ENCODE peak calls at places on chromosomes 5 and 9, in six cellular contexts. One of them, this sample, is unnamed.

GRCh38 chr5:68431181-68431580 is 215.6 kb downstream of the PIK3R1 start:
- DNase-seq in ovary: no peak
- DNase-seq in SK-N-SH: no peak
- DNase-seq in HepG2: no peak
- DNase-seq in neural progenitor cell: no peak
- DNase-seq in tibial artery: no peak
- DNase-seq in this sample: no peak

GRCh38 chr5:912356-913091 is 19.8 kb downstream of the TRIP13 start:
- DNase-seq in ovary: no peak
- DNase-seq in SK-N-SH: no peak
- DNase-seq in HepG2: no peak
- DNase-seq in neural progenitor cell: peak; percentile 84
- DNase-seq in tibial artery: no peak
- DNase-seq in this sample: peak; percentile 54

GRCh38 chr9:36485647-36486453 is 85.8 kb upstream of the RNF38 start:
- DNase-seq in ovary: no peak
- DNase-seq in SK-N-SH: peak; percentile 34
- DNase-seq in HepG2: no peak
- DNase-seq in neural progenitor cell: peak; percentile 68
- DNase-seq in tibial artery: peak; percentile 67
- DNase-seq in this sample: peak; percentile 69

GRCh38 chr5:4479381-4479780 is 660.7 kb upstream of the ADAMTS16 start:
- DNase-seq in ovary: no peak
- DNase-seq in SK-N-SH: no peak
- DNase-seq in HepG2: no peak
- DNase-seq in neural progenitor cell: no peak
- DNase-seq in tibial artery: no peak
- DNase-seq in this sample: no peak

GRCh38 chr9:129141066-129142041 is 30.1 kb downstream of the PTPA start:
- DNase-seq in ovary: peak; percentile 70
- DNase-seq in SK-N-SH: no peak
- DNase-seq in HepG2: no peak
- DNase-seq in neural progenitor cell: peak; percentile 34
- DNase-seq in tibial artery: peak; percentile 91
- DNase-seq in this sample: peak; percentile 75

GRCh38 chr9:71509054-71509453 is 259.3 kb downstream of the CEMIP2 start:
- DNase-seq in ovary: no peak
- DNase-seq in SK-N-SH: no peak
- DNase-seq in HepG2: no peak
- DNase-seq in neural progenitor cell: no peak
- DNase-seq in tibial artery: no peak
- DNase-seq in this sample: no peak

GRCh38 chr9:15136646-15137045 is 170.4 kb downstream of the TTC39B start:
- DNase-seq in ovary: no peak
- DNase-seq in SK-N-SH: no peak
- DNase-seq in HepG2: no peak
- DNase-seq in neural progenitor cell: no peak
- DNase-seq in tibial artery: no peak
- DNase-seq in this sample: peak; percentile 28

GRCh38 chr9:95023217-95024003 is 294.1 kb downstream of the FANCC start:
- DNase-seq in ovary: no peak
- DNase-seq in SK-N-SH: no peak
- DNase-seq in HepG2: peak; percentile 95
- DNase-seq in neural progenitor cell: no peak
- DNase-seq in tibial artery: no peak
- DNase-seq in this sample: no peak

GRCh38 chr5:43193171-43193951 is 1.3 kb downstream of the NIM1K start:
- DNase-seq in ovary: no peak
- DNase-seq in SK-N-SH: peak; percentile 69
- DNase-seq in HepG2: peak; percentile 34
- DNase-seq in neural progenitor cell: peak; percentile 56
- DNase-seq in tibial artery: no peak
- DNase-seq in this sample: peak; percentile 61

GRCh38 chr9:117073539-117074336 is 341.1 kb downstream of the ASTN2 start:
- DNase-seq in ovary: no peak
- DNase-seq in SK-N-SH: peak; percentile 78
- DNase-seq in HepG2: peak; percentile 4
- DNase-seq in neural progenitor cell: peak; percentile 75
- DNase-seq in tibial artery: no peak
- DNase-seq in this sample: peak; percentile 76

GRCh38 chr9:120382453-120382852 is 197.5 kb downstream of the CDK5RAP2 start:
- DNase-seq in ovary: no peak
- DNase-seq in SK-N-SH: no peak
- DNase-seq in HepG2: no peak
- DNase-seq in neural progenitor cell: no peak
- DNase-seq in tibial artery: peak; percentile 48
- DNase-seq in this sample: peak; percentile 50

GRCh38 chr9:134243778-134244467 is 79.6 kb upstream of the RNU6ATAC start:
- DNase-seq in ovary: no peak
- DNase-seq in SK-N-SH: no peak
- DNase-seq in HepG2: no peak
- DNase-seq in neural progenitor cell: no peak
- DNase-seq in tibial artery: no peak
- DNase-seq in this sample: no peak

DNA sequence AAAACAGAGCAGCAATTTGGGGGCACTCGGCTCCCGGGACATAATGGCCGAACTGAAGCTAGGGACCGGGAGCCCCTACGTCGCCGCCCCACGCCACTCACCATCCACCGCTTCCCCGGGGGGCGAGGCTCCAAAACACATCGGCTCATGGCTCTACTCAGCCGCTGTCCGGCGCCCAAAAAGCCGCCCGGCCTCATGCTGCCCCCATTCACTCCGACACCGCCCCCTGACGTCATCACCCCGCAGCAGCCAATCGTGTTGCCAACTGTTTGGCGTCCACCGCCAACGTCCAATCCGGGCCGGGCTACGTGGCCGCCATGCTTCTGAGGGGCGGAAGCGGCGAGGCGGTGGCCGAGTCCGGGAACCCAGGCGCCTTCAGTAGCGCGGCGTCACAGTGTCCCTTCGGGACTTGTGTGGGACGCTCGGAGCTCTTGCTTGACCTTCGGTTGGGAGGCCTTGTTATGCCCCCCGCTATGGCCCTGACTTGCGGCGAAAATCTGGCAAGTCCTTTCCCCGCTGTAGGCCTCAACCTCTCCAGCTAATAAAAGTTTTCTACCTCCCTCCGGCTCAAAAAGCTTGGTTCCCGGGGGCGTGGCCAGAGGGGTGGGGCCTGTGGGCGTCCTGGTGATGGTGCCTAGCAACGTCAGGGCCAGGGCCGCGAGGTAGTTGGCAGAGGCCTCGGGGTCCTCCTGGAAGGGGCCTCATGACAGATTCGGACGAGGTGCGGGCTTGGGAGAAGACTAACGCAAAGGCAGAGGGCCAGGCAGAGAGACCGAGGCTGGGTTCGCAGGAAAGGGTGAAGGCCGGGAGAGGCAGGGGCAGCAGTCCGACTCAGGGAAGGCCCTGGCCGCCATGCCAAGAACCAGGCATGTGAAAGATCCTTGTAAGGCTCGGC is at the start of the genes PTRH1 and TTC16:
- DNase-seq in ovary: peak; percentile 98
- DNase-seq in SK-N-SH: peak; percentile 99
- DNase-seq in HepG2: peak; percentile 89
- DNase-seq in neural progenitor cell: peak; percentile 99
- DNase-seq in tibial artery: peak; percentile 98
- DNase-seq in this sample: peak; percentile 99
- H3K4me3 ChIP-seq in ovary: peak within 1 kb of the TSS; percentile 77
- H3K4me3 ChIP-seq in SK-N-SH: peak within 1 kb of the TSS; percentile 98
- H3K4me3 ChIP-seq in HepG2: peak within 1 kb of the TSS; percentile 77
- H3K4me3 ChIP-seq in neural progenitor cell: peak within 1 kb of the TSS; percentile 64
- H3K4me3 ChIP-seq in tibial artery: peak within 1 kb of the TSS; percentile 72
- H3K4me3 ChIP-seq in this sample: peak within 1 kb of the TSS; percentile 75

GRCh38 chr5:93281980-93282772 is 298.8 kb downstream of the NR2F1-AS1 start:
- DNase-seq in ovary: peak; percentile 43
- DNase-seq in SK-N-SH: peak; percentile 38
- DNase-seq in HepG2: no peak
- DNase-seq in neural progenitor cell: no peak
- DNase-seq in tibial artery: no peak
- DNase-seq in this sample: no peak
- H3K36me3 ChIP-seq in ovary: no peaks in the 10 kb centered on the region
- H3K36me3 ChIP-seq in SK-N-SH: no peaks in the 10 kb centered on the region
- H3K36me3 ChIP-seq in HepG2: no peaks in the 10 kb centered on the region
- H3K36me3 ChIP-seq in neural progenitor cell: no peaks in the 10 kb centered on the region
- H3K36me3 ChIP-seq in tibial artery: no peaks in the 10 kb centered on the region
- H3K36me3 ChIP-seq in this sample: no peaks in the 10 kb centered on the region

GRCh38 chr5:39173069-39173468 is 46.3 kb downstream of the FYB1 start:
- DNase-seq in ovary: no peak
- DNase-seq in SK-N-SH: no peak
- DNase-seq in HepG2: no peak
- DNase-seq in neural progenitor cell: no peak
- DNase-seq in tibial artery: no peak
- DNase-seq in this sample: no peak
- H3K4me3 ChIP-seq in ovary: no peak overlapping the region
- H3K4me3 ChIP-seq in SK-N-SH: no peak overlapping the region
- H3K4me3 ChIP-seq in HepG2: no peak overlapping the region
- H3K4me3 ChIP-seq in neural progenitor cell: no peak overlapping the region
- H3K4me3 ChIP-seq in tibial artery: no peak overlapping the region
- H3K4me3 ChIP-seq in this sample: no peak overlapping the region

GRCh38 chr9:72984150-72984947 is 31.5 kb upstream of the ALDH1A1 start:
- DNase-seq in ovary: no peak
- DNase-seq in SK-N-SH: no peak
- DNase-seq in HepG2: no peak
- DNase-seq in neural progenitor cell: no peak
- DNase-seq in tibial artery: no peak
- DNase-seq in this sample: no peak

GRCh38 chr9:72983512-72984021 is 30.7 kb upstream of the ALDH1A1 start:
- DNase-seq in ovary: no peak
- DNase-seq in SK-N-SH: no peak
- DNase-seq in HepG2: peak; percentile 87
- DNase-seq in neural progenitor cell: no peak
- DNase-seq in tibial artery: no peak
- DNase-seq in this sample: no peak

GRCh38 chr9:72982161-72982799 is 29.4 kb upstream of the ALDH1A1 start:
- DNase-seq in ovary: no peak
- DNase-seq in SK-N-SH: no peak
- DNase-seq in HepG2: no peak
- DNase-seq in neural progenitor cell: no peak
- DNase-seq in tibial artery: no peak
- DNase-seq in this sample: no peak

GRCh38 chr9:72981433-72981832 is 28.6 kb upstream of the ALDH1A1 start:
- DNase-seq in ovary: no peak
- DNase-seq in SK-N-SH: no peak
- DNase-seq in HepG2: no peak
- DNase-seq in neural progenitor cell: no peak
- DNase-seq in tibial artery: no peak
- DNase-seq in this sample: no peak

GRCh38 chr9:72983056-72983455 is 30.2 kb upstream of the ALDH1A1 start:
- DNase-seq in ovary: no peak
- DNase-seq in SK-N-SH: no peak
- DNase-seq in HepG2: peak; percentile 86
- DNase-seq in neural progenitor cell: no peak
- DNase-seq in tibial artery: no peak
- DNase-seq in this sample: no peak
- H3K36me3 ChIP-seq in ovary: no peaks in the 10 kb centered on the region
- H3K36me3 ChIP-seq in SK-N-SH: no peaks in the 10 kb centered on the region
- H3K36me3 ChIP-seq in HepG2: no peaks in the 10 kb centered on the region
- H3K36me3 ChIP-seq in neural progenitor cell: no peaks in the 10 kb centered on the region
- H3K36me3 ChIP-seq in tibial artery: no peaks in the 10 kb centered on the region
- H3K36me3 ChIP-seq in this sample: no peaks in the 10 kb centered on the region

GRCh38 chr5:95809414-95809960 is 13.0 kb downstream of the GLRX start:
- DNase-seq in ovary: no peak
- DNase-seq in SK-N-SH: no peak
- DNase-seq in HepG2: no peak
- DNase-seq in neural progenitor cell: no peak
- DNase-seq in tibial artery: peak; percentile 76
- DNase-seq in this sample: no peak
- H3K4me3 ChIP-seq in ovary: no peak overlapping the region
- H3K4me3 ChIP-seq in SK-N-SH: no peak overlapping the region
- H3K4me3 ChIP-seq in HepG2: no peak overlapping the region
- H3K4me3 ChIP-seq in neural progenitor cell: no peak overlapping the region
- H3K4me3 ChIP-seq in tibial artery: peak overlapping the region; percentile 9
- H3K4me3 ChIP-seq in this sample: no peak overlapping the region

DNA sequence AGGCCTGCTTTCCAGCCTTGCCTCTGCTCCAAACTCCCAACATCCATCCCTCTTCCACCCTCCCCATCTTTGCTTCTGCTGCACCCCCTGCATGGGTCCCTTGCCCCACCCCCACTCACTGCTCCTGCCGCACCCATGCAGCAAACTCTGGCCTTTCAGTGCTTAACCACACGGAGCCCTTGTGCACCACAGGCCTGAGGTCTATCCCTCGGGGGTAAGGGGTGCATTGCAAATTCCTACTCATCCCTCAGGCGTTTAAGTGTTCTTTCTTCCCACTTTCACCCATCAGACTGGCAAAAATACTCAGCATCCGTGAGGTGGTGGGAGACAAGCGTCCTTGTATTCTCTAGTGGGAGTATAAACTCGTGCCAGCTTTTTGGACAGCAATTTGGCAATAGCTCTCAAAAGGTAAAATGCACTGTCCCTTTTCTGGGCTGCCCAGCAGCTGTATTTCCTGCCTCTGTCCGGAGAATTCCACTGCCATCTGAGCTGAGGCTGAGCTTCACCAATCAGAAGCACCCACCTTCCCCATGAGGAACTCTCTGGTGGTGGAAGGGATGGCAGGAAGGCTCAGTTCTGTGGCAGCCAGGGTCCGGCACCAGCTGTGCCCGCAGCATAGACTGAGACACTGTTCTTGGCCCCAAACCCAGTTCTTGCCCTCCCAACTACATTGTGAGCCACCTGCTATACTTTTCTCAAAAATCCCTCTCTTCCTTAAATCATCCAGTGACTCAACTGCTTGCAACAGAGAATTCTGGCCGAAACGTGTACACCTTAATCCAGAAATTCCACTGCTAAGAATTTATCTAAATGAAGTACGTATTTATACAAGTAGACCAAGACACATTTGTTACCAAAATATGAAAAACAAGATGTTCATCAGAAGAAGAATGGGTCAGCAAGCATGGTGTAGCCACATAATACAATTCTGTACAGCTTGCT is 15.0 kb downstream of the PSMB7 start:
- DNase-seq in ovary: no peak
- DNase-seq in SK-N-SH: no peak
- DNase-seq in HepG2: no peak
- DNase-seq in neural progenitor cell: peak; percentile 48
- DNase-seq in tibial artery: no peak
- DNase-seq in this sample: no peak
- H3K36me3 ChIP-seq in ovary: no peaks in the 10 kb centered on the region
- H3K36me3 ChIP-seq in SK-N-SH: peaks cover 62% of the 10 kb centered on the region
- H3K36me3 ChIP-seq in HepG2: peaks cover 83% of the 10 kb centered on the region
- H3K36me3 ChIP-seq in neural progenitor cell: peaks cover 7% of the 10 kb centered on the region
- H3K36me3 ChIP-seq in tibial artery: peaks cover 31% of the 10 kb centered on the region
- H3K36me3 ChIP-seq in this sample: peaks cover 12% of the 10 kb centered on the region

DNA sequence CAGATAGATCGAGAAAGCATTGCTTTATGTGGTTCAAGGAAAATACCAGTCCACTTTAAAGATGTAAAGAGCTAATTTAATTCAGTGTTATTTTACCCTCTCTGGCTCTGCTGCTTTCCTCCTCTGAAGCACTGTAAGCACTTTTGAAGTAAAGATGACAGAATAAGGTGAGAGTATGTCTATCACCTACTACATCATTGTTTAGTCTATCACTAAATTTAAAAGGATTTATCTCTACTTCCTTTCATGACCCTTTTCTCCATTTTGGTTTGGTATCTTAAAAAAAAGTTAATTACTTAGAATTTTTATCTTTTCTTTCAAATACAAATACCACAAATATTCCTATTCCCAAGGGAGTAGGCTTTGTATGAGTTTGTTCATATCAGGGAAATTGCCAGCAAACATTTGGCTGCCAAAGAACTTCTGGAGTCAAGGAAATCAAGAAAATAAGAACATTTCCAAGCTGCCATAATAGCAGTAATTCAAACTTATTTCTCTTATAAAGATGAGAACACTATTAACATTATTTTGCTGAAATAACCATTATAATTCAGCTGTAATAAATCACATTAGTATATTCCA is 77.8 kb downstream of the SLC38A9 start:
- DNase-seq in ovary: no peak
- DNase-seq in SK-N-SH: no peak
- DNase-seq in HepG2: no peak
- DNase-seq in neural progenitor cell: no peak
- DNase-seq in tibial artery: no peak
- DNase-seq in this sample: no peak
- H3K4me3 ChIP-seq in ovary: no peak overlapping the region
- H3K4me3 ChIP-seq in SK-N-SH: no peak overlapping the region
- H3K4me3 ChIP-seq in HepG2: no peak overlapping the region
- H3K4me3 ChIP-seq in neural progenitor cell: no peak overlapping the region
- H3K4me3 ChIP-seq in tibial artery: no peak overlapping the region
- H3K4me3 ChIP-seq in this sample: no peak overlapping the region

This sample was measured in H7.